ENCODE peak calls at places on chromosome 12, in seven cellular contexts. L is breast epithelium; S is AG10803; Z is NCI-H2171; J is activated T-helper 1 cell treated with anti-CD3 and anti-CD28 coated beads, Interleukin-2, amount 50 U/mL, for 16 hours; Q is T-helper 22 cell; N is CD8-positive, alpha-beta T cell. Y is an unnamed sample.

GRCh38 chr12:51951199-51951842 is at the start of gene ACVR1B:
- DNase-seq in Q (peak), S (peak), N (peak), J (peak), Z (peak), L (peak), Y (peak)

GRCh38 chr12:113479193-113479577 is 7.5 kb upstream of the LHX5 start:
- DNase-seq in Z (no peak), S (no peak), Q (no peak), N (no peak), J (no peak), L (no peak), Y (no peak)

GRCh38 chr12:56114084-56114483 is 2.3 kb upstream of the RPL41 start:
- DNase-seq in J (no peak), S (no peak), L (no peak), Q (no peak), Z (no peak), N (no peak), Y (no peak)

GRCh38 chr12:94648578-94648977 is 1.8 kb downstream of the TMCC3 start:
- DNase-seq in N (no peak), S (no peak), Z (no peak), J (no peak), L (no peak), Q (no peak), Y (no peak)

GRCh38 chr12:116376354-116377193 is 99.1 kb upstream of the MED13L start:
- DNase-seq in N (no peak), S (peak), J (no peak), Q (no peak), Z (no peak), L (no peak), Y (no peak)

GRCh38 chr12:100229036-100229635 is 28.5 kb downstream of the ACTR6 start:
- DNase-seq in Q (no peak), S (peak), Z (no peak), L (no peak), J (no peak), N (no peak), Y (no peak)

GRCh38 chr12:91317324-91317723 is 134.7 kb upstream of the DCN start:
- DNase-seq in L (no peak), S (no peak), Q (no peak), Z (no peak), N (no peak), J (no peak), Y (no peak)

GRCh38 chr12:3363608-3364007 is 127.4 kb upstream of the PRMT8 start:
- DNase-seq in Z (no peak), L (no peak), Q (no peak), J (no peak), N (no peak), S (no peak), Y (no peak)

GRCh38 chr12:82627799-82628198 is 58.9 kb upstream of the TMTC2 start:
- DNase-seq in J (no peak), Q (no peak), N (no peak), L (no peak), Z (peak), S (peak), Y (no peak)

GRCh38 chr12:131939007-131939406 is 9.9 kb downstream of the PUS1 start:
- DNase-seq in Q (no peak), S (no peak), N (no peak), Z (no peak), J (no peak), L (no peak), Y (no peak)

GRCh38 chr12:16766736-16767135 is 160.8 kb upstream of the LMO3 start:
- DNase-seq in Z (no peak), L (no peak), S (peak), Q (no peak), J (no peak), N (no peak), Y (no peak)

GRCh38 chr12:114339626-114340025 is 66.3 kb downstream of the TBX5 start:
- DNase-seq in J (no peak), L (no peak), Z (no peak), S (peak), Q (no peak), N (no peak), Y (no peak)

GRCh38 chr12:3152892-3153291 is 75.7 kb downstream of the TSPAN9 start:
- DNase-seq in L (no peak), J (no peak), Q (no peak), Z (no peak), S (no peak), N (no peak), Y (no peak)

GRCh38 chr12:10739157-10740118 is 16.3 kb upstream of the YBX3 start:
- DNase-seq in Q (no peak), S (no peak), L (no peak), Z (no peak), N (no peak), J (no peak), Y (no peak)

GRCh38 chr12:71135077-71135811 is 22.6 kb downstream of the TSPAN8 start:
- DNase-seq in Q (no peak), S (no peak), Z (no peak), N (no peak), J (no peak), L (no peak), Y (no peak)

GRCh38 chr12:57772429-57773322 is at the start of gene EEF1AKMT3:
- DNase-seq in Q (peak), N (no peak), L (peak), J (no peak), S (peak), Z (peak), Y (peak)

GRCh38 chr12:28958553-28959195 is 190.4 kb upstream of the FAR2 start:
- DNase-seq in L (no peak), J (no peak), Q (no peak), S (peak), N (no peak), Z (no peak), Y (no peak)

GRCh38 chr12:29750131-29750927 is 33.4 kb downstream of the TMTC1 start:
- DNase-seq in S (no peak), Q (no peak), N (no peak), J (no peak), L (no peak), Z (no peak), Y (no peak)

GRCh38 chr12:47954058-47954457 is 9.3 kb upstream of the TMEM106C start:
- DNase-seq in N (no peak), S (no peak), L (peak), Z (no peak), J (no peak), Q (no peak), Y (no peak)

GRCh38 chr12:104154806-104155205 is 16.8 kb upstream of the NFYB start:
- DNase-seq in Q (no peak), J (no peak), L (no peak), S (no peak), Z (no peak), N (no peak), Y (no peak)

GRCh38 chr12:123101467-123102004 is 49.4 kb downstream of the PITPNM2 start:
- DNase-seq in J (no peak), L (no peak), Z (no peak), S (no peak), Q (no peak), N (no peak), Y (no peak)

GRCh38 chr12:110917467-110917866 is 2.9 kb downstream of the MYL2 start:
- DNase-seq in Z (no peak), Q (no peak), S (peak), L (no peak), N (no peak), J (no peak), Y (no peak)

GRCh38 chr12:75954076-75954475 is 77.5 kb downstream of the PHLDA1 start:
- DNase-seq in J (no peak), L (no peak), Q (no peak), N (no peak), Z (no peak), S (peak), Y (no peak)

Y was measured in Right ventricle myocardium inferior.